ENCODE peak calls at places on chromosomes 11 and 22, in four cellular contexts. One of them, this sample, is unnamed.

GRCh38 chr11:82967381-82967780 is 65.8 kb downstream of the DDIAS start:
- DNase-seq in H1: no peak
- DNase-seq in HepG2: no peak
- DNase-seq in K562: no peak
- DNase-seq in this sample: no peak

GRCh38 chr11:3642071-3642951 is 519 bp upstream of the ART5 start:
- DNase-seq in H1: peak
- DNase-seq in HepG2: peak
- DNase-seq in K562: peak
- DNase-seq in this sample: peak

GRCh38 chr22:40257979-40258378 is 80.3 kb downstream of the TNRC6B start:
- DNase-seq in H1: no peak
- DNase-seq in HepG2: no peak
- DNase-seq in K562: no peak
- DNase-seq in this sample: no peak

GRCh38 chr11:102359372-102359771 is 12.4 kb downstream of the BIRC2 start:
- DNase-seq in H1: no peak
- DNase-seq in HepG2: no peak
- DNase-seq in K562: no peak
- DNase-seq in this sample: no peak

GRCh38 chr11:61728940-61729219 is 23.6 kb upstream of the MYRF start:
- DNase-seq in H1: no peak
- DNase-seq in HepG2: no peak
- DNase-seq in K562: no peak
- DNase-seq in this sample: no peak

GRCh38 chr11:57556041-57556440 is 11.4 kb downstream of the UBE2L6 start:
- DNase-seq in H1: no peak
- DNase-seq in HepG2: no peak
- DNase-seq in K562: no peak
- DNase-seq in this sample: no peak

GRCh38 chr11:1480555-1481482 is 5.8 kb downstream of the MOB2 start:
- DNase-seq in H1: no peak
- DNase-seq in HepG2: no peak
- DNase-seq in K562: no peak
- DNase-seq in this sample: no peak

GRCh38 chr22:29673361-29673760 is 46.4 kb upstream of the CABP7 start:
- DNase-seq in H1: no peak
- DNase-seq in HepG2: no peak
- DNase-seq in K562: no peak
- DNase-seq in this sample: no peak

GRCh38 chr11:125331357-125331756 is 164.7 kb downstream of the FEZ1 start:
- DNase-seq in H1: no peak
- DNase-seq in HepG2: no peak
- DNase-seq in K562: no peak
- DNase-seq in this sample: no peak

GRCh38 chr11:73394416-73395296 is 18.5 kb downstream of the RELT start:
- DNase-seq in H1: no peak
- DNase-seq in HepG2: no peak
- DNase-seq in K562: no peak
- DNase-seq in this sample: no peak
- TF ChIP-seq POLR2A in H1: no peak
- TF ChIP-seq POLR2A in HepG2: no peak
- TF ChIP-seq POLR2A in K562: no peak
- TF ChIP-seq POLR2A in this sample: peak

GRCh38 chr22:22918297-22918965 is 30.8 kb downstream of the IGLL5 start:
- DNase-seq in H1: no peak
- DNase-seq in HepG2: no peak
- DNase-seq in K562: no peak
- DNase-seq in this sample: no peak
- TF ChIP-seq TAF1 in H1: no peak
- TF ChIP-seq TAF1 in HepG2: no peak
- TF ChIP-seq TAF1 in K562: no peak
- TF ChIP-seq TAF1 in this sample: no peak

GRCh38 chr11:77095551-77096490 is 6.8 kb upstream of the OMP start:
- DNase-seq in H1: no peak
- DNase-seq in HepG2: peak
- DNase-seq in K562: no peak
- DNase-seq in this sample: no peak
- TF ChIP-seq POLR2A in H1: no peak
- TF ChIP-seq POLR2A in HepG2: no peak
- TF ChIP-seq POLR2A in K562: no peak
- TF ChIP-seq POLR2A in this sample: no peak

GRCh38 chr22:47175761-47176359 is 413.4 kb downstream of the TBC1D22A start:
- DNase-seq in H1: no peak
- DNase-seq in HepG2: no peak
- DNase-seq in K562: no peak
- DNase-seq in this sample: no peak
- TF ChIP-seq TAF1 in H1: no peak
- TF ChIP-seq TAF1 in HepG2: no peak
- TF ChIP-seq TAF1 in K562: no peak
- TF ChIP-seq TAF1 in this sample: no peak

This sample was measured in GM12892.